ENCODE peak calls at places on chromosomes 7 and 10, in nine cellular contexts. R is colonic mucosa, A is upper lobe of left lung, W is psoas muscle, E is IMR-90, F is adrenal gland, H is tibial nerve, N is breast epithelium, C is left ventricle myocardium inferior. J is an unnamed sample.

GRCh38 chr7:45586748-45587520 is 12.8 kb downstream of the ADCY1 start:
- DNase-seq in R (no peak), A (peak; percentile 15), W (no peak), E (no peak), F (no peak), H (no peak), N (no peak), C (no peak), J (no peak)

GRCh38 chr10:83012866-83013265 is 1126.4 kb upstream of the GHITM start:
- DNase-seq in R (no peak), A (no peak), W (no peak), E (no peak), F (no peak), H (no peak), N (no peak), C (no peak), J (no peak)

GRCh38 chr10:99807786-99808185 is 25.3 kb downstream of the ABCC2 start:
- DNase-seq in R (no peak), A (no peak), W (no peak), E (no peak), F (no peak), H (no peak), N (no peak), C (no peak), J (no peak)

GRCh38 chr10:63264852-63265617 is 131.9 kb downstream of the NRBF2 start:
- DNase-seq in R (peak; percentile 54), A (no peak), W (no peak), E (peak; percentile 68), F (peak; percentile 31), H (peak; percentile 36), N (no peak), C (no peak), J (peak; percentile 73)

GRCh38 chr7:142636751-142637150 is 112.5 kb upstream of the PRSS1 start:
- DNase-seq in R (no peak), A (no peak), W (no peak), E (no peak), F (no peak), H (no peak), N (no peak), C (no peak), J (no peak)

GRCh38 chr10:91590142-91590903 is 42.5 kb downstream of the PPP1R3C start:
- DNase-seq in R (peak; percentile 36), A (no peak), W (peak; percentile 44), E (peak; percentile 92), F (peak; percentile 88), H (peak; percentile 19), N (peak; percentile 45), C (peak; percentile 48), J (no peak)

GRCh38 chr10:46285300-46285699 is 1.5 kb upstream of the ANTXRL start:
- DNase-seq in R (no peak), A (peak; percentile 18), W (no peak), E (no peak), F (no peak), H (no peak), N (no peak), C (no peak), J (no peak)

GRCh38 chr7:48837266-48837665 is 87.1 kb upstream of the CDC14C start:
- DNase-seq in R (no peak), A (no peak), W (no peak), E (no peak), F (no peak), H (no peak), N (no peak), C (no peak), J (no peak)

GRCh38 chr10:209357-209756 is 74.1 kb downstream of the ZMYND11 start:
- DNase-seq in R (no peak), A (no peak), W (no peak), E (peak; percentile 37), F (no peak), H (no peak), N (no peak), C (no peak), J (no peak)

DNA sequence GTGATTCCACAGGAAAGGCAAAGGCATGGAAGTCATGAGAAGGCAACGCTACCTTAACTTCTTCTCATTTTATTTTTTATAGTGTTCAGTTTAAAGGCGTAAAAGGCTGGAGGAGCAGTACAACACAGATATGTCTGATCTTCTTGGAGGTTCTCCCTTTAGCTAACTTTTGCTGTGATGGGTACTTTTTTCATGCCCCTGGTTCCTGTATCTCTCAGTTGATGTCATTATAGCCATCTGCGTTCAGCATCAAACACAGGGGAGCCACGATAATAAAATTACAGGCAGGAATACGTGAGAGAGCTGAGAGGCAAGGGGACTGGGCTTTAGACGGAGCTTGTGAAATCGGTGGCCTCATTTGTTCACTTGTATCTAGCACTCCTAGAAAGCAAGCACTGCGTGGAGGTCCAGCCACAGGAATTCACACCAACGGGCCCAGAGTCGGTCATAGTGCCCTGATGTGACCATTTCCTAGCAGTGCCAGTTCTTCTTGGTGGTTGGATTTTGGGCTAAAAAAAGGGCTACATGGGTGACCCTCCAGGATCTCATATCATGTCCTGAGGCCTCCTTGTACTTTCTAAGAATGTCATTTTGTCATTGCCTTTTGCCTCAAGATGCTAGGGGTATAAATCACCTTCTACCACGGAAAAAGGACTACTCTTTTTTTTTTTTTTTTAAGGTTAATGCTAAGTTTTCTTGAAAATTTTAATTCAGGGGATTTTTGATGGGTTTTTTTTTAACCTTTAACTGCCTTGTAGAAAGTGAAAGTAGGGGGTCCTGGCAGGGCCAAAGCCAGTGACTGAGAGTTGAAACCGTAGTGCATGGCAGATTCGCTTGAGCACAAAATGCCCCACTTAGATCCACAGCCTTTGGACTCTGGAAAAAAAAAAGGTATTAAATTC is 191.5 kb downstream of the CELF2 start:
- DNase-seq in R (no peak), A (no peak), W (no peak), E (no peak), F (no peak), H (no peak), N (no peak), C (no peak), J (no peak)
- H3K4me1 ChIP-seq in R (peaks cover 3% of the 10 kb centered on the region), A (peaks cover 22% of the 10 kb centered on the region), W (peaks cover 39% of the 10 kb centered on the region), E (no peaks in the 10 kb centered on the region), F (no peaks in the 10 kb centered on the region), H (no peaks in the 10 kb centered on the region), N (no peaks in the 10 kb centered on the region), C (peaks cover 97% of the 10 kb centered on the region), J (no peaks in the 10 kb centered on the region)

GRCh38 chr7:6528401-6529130 is 22.7 kb downstream of the GRID2IP start:
- DNase-seq in R (no peak), A (no peak), W (no peak), E (no peak), F (no peak), H (no peak), N (no peak), C (no peak), J (no peak)

GRCh38 chr7:6529643-6530042 is 21.6 kb downstream of the GRID2IP start:
- DNase-seq in R (no peak), A (no peak), W (no peak), E (no peak), F (no peak), H (no peak), N (no peak), C (no peak), J (no peak)

GRCh38 chr7:6531492-6532279 is 19.6 kb downstream of the GRID2IP start:
- DNase-seq in R (no peak), A (no peak), W (no peak), E (no peak), F (no peak), H (no peak), N (no peak), C (no peak), J (no peak)

GRCh38 chr7:6530626-6531491 is 20.4 kb downstream of the GRID2IP start:
- DNase-seq in R (peak; percentile 43), A (no peak), W (no peak), E (no peak), F (no peak), H (no peak), N (no peak), C (no peak), J (peak; percentile 78)

DNA sequence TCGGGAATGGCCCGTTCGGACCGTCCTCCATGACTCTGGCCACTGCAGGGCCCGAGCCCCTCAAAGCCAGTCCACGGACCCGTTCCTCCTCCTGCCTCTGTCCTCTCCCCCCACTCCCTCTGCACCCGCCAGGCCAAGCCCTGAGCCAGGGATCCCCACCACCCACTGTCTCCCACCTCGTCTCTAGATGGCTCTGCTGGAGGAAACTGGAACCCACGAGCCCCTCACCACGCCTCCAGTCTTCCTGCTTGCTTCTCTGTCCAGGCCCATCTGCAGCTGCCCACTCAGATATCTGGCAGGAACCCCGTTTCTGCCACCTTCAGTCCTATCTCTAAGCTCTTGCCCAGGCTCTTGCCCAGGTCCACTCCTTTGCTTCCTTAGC is 24.3 kb downstream of the GRID2IP start:
- DNase-seq in R (no peak), A (no peak), W (no peak), E (no peak), F (no peak), H (no peak), N (no peak), C (no peak), J (no peak)
- H3K4me3 ChIP-seq in R (peak overlapping the region; percentile 26), A (no peak overlapping the region), W (peak overlapping the region; percentile 56), E (peak overlapping the region; percentile 24), F (no peak overlapping the region), H (no peak overlapping the region), N (no peak overlapping the region), C (peak overlapping the region; percentile 60), J (no peak overlapping the region)

GRCh38 chr10:103706047-103706446 is 149.3 kb downstream of the SH3PXD2A start:
- DNase-seq in R (no peak), A (no peak), W (no peak), E (no peak), F (no peak), H (no peak), N (no peak), C (no peak), J (no peak)
- TF ChIP-seq CTCF in R (no peak), A (no peak), W (no peak), E (no peak), F (no peak), H (no peak), N (no peak), C (no peak), J (no peak)

GRCh38 chr10:124074471-124075109 is 18.8 kb downstream of the CHST15 start:
- DNase-seq in R (no peak), A (peak; percentile 59), W (no peak), E (no peak), F (no peak), H (no peak), N (no peak), C (peak; percentile 30), J (peak; percentile 65)

GRCh38 chr10:124075116-124075955 is 18.1 kb downstream of the CHST15 start:
- DNase-seq in R (no peak), A (no peak), W (no peak), E (no peak), F (no peak), H (no peak), N (no peak), C (no peak), J (peak; percentile 48)

GRCh38 chr10:124077216-124077615 is 16.2 kb downstream of the CHST15 start:
- DNase-seq in R (no peak), A (no peak), W (no peak), E (no peak), F (no peak), H (no peak), N (no peak), C (no peak), J (no peak)

GRCh38 chr10:124078028-124078427 is 15.4 kb downstream of the CHST15 start:
- DNase-seq in R (no peak), A (no peak), W (no peak), E (no peak), F (no peak), H (no peak), N (no peak), C (no peak), J (no peak)

DNA sequence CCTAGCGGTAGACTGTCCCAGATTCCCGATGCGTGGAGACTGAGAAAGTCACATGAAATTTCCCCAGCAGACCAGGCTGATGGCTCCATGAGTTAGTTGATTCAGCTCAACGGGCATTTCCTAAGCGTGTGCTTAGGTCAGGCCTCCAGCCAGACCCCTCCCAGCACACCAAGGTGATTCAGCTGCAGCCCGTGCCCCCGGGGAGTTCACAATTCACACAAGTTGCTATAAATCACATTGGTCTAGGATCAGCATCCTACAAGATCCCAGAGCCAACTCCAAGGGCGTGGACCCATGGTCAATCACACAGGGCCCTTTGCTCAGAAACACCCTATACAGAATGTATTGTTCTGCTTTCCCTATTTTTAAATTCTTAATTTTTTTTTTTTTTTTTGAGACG is 17.1 kb downstream of the CHST15 start:
- DNase-seq in R (no peak), A (no peak), W (no peak), E (no peak), F (no peak), H (no peak), N (no peak), C (no peak), J (no peak)
- H3K4me1 ChIP-seq in R (no peaks in the 10 kb centered on the region), A (no peaks in the 10 kb centered on the region), W (peaks cover 6% of the 10 kb centered on the region), E (no peaks in the 10 kb centered on the region), F (peaks cover 6% of the 10 kb centered on the region), H (no peaks in the 10 kb centered on the region), N (no peaks in the 10 kb centered on the region), C (peaks cover 8% of the 10 kb centered on the region), J (peaks cover 98% of the 10 kb centered on the region)

J was measured in OCI-LY7.